ENCODE peak calls at places on chromosome 22, in ten cellular contexts. E is activated CD4-positive, alpha-beta T cell treated with anti-CD3 and anti-CD28 coated beads, Interleukin-2, amount 10 ng/mL, durations not matched to agents 7 days and 5 days; K is EL; L is activated B cell treated with CpG ODN at 0.5 μM for 24 hours; S is GM04504; X is stimulated activated CD4-positive, alpha-beta T cell treated with anti-CD3 and anti-CD28 coated beads, Interleukin-2, amount 100 ng/mL, for 24 hours; R is stomach; U is stimulated activated CD8-positive, alpha-beta memory T cell treated with anti-CD3 and anti-CD28 coated beads, Interleukin-12 subunit alpha, Interleukin-12 subunit beta, amount 100 ng/mL, for 4 hours; Q is activated gamma-delta T cell treated with anti-CD3 and anti-CD28 coated beads, Interleukin-2, amount 50 U/mL, for 16 hours; V is CD4-positive, CD25-positive, alpha-beta regulatory T cell. Z is an unnamed sample.

GRCh38 chr22:27614291-27615007 is 187.1 kb downstream of the MN1 start:
- DNase-seq in S (no peak), X (no peak), L (no peak), U (no peak), R (no peak), V (no peak), E (no peak), Q (no peak), K (no peak), Z (no peak)

GRCh38 chr22:50242406-50242949 is 2.3 kb downstream of the TUBGCP6 start:
- DNase-seq in L (no peak), Q (no peak), R (no peak), X (no peak), U (no peak), V (no peak), E (no peak), S (no peak), K (no peak), Z (no peak)

GRCh38 chr22:50304528-50305392 is 2.7 kb downstream of the PLXNB2 start:
- DNase-seq in E (no peak), S (no peak), X (no peak), R (peak; percentile 88), U (no peak), K (peak; percentile 42), L (no peak), Q (no peak), V (no peak), Z (no peak)

GRCh38 chr22:36363378-36363931 is 24.3 kb downstream of the MYH9 start:
- DNase-seq in E (no peak), V (no peak), X (no peak), L (no peak), R (peak; percentile 65), U (no peak), K (no peak), Q (no peak), S (no peak), Z (no peak)

GRCh38 chr22:35533365-35534029 is 7.1 kb upstream of the RASD2 start:
- DNase-seq in K (no peak), E (no peak), Q (no peak), L (no peak), U (no peak), X (no peak), V (no peak), R (no peak), S (no peak), Z (no peak)

GRCh38 chr22:33510429-33510904 is 409.8 kb downstream of the LARGE1 start:
- DNase-seq in S (no peak), K (no peak), E (no peak), U (no peak), Q (no peak), V (no peak), X (no peak), L (no peak), R (no peak), Z (no peak)

GRCh38 chr22:37016134-37016910 is 2.9 kb downstream of the TST start:
- DNase-seq in U (no peak), V (no peak), R (peak; percentile 76), X (no peak), E (no peak), L (no peak), Q (no peak), K (no peak), S (no peak), Z (no peak)

GRCh38 chr22:27975381-27976013 is 56.4 kb upstream of the PITPNB start:
- DNase-seq in U (no peak), K (no peak), S (no peak), V (no peak), X (no peak), E (no peak), Q (no peak), R (no peak), L (no peak), Z (no peak)

GRCh38 chr22:33274214-33274828 is 216.1 kb upstream of the SYN3 start:
- DNase-seq in Q (no peak), L (peak; percentile 22), S (no peak), V (no peak), R (no peak), U (no peak), K (no peak), E (peak; percentile 16), X (peak; percentile 23), Z (peak; percentile 92)

GRCh38 chr22:49460662-49461371 is 366.9 kb downstream of the BRD1 start:
- DNase-seq in S (no peak), X (no peak), V (no peak), E (no peak), K (no peak), U (no peak), Q (no peak), R (no peak), L (no peak), Z (peak; percentile 84)

GRCh38 chr22:27585141-27585540 is 216.4 kb downstream of the MN1 start:
- DNase-seq in S (no peak), R (no peak), U (no peak), K (no peak), E (no peak), Q (no peak), V (no peak), X (no peak), L (no peak), Z (no peak)

GRCh38 chr22:26462971-26463661 is 20.5 kb downstream of the HPS4 start:
- DNase-seq in U (no peak), X (no peak), L (no peak), S (no peak), K (no peak), R (no peak), E (no peak), V (no peak), Q (no peak), Z (no peak)

GRCh38 chr22:36323182-36323854 is 64.4 kb downstream of the MYH9 start:
- DNase-seq in S (no peak), R (peak; percentile 73), V (no peak), X (no peak), L (no peak), U (no peak), E (no peak), Q (no peak), K (no peak), Z (no peak)

GRCh38 chr22:42649261-42650056 is at the start of gene CYB5R3:
- DNase-seq in K (peak; percentile 86), U (peak; percentile 67), L (peak; percentile 81), V (peak; percentile 73), E (peak; percentile 76), R (peak; percentile 86), X (peak; percentile 88), Q (peak; percentile 55), S (peak; percentile 73), Z (peak; percentile 93)

GRCh38 chr22:48740731-48741405 is 1086.8 kb downstream of the BRD1 start:
- DNase-seq in L (no peak), E (no peak), X (no peak), Q (no peak), U (no peak), R (peak; percentile 17), S (no peak), K (no peak), V (no peak), Z (no peak)

GRCh38 chr22:48742556-48743343 is 1084.9 kb downstream of the BRD1 start:
- DNase-seq in R (peak; percentile 22), Q (no peak), V (no peak), S (no peak), L (no peak), E (no peak), U (no peak), X (no peak), K (no peak), Z (no peak)

GRCh38 chr22:23119492-23120414 is 22.0 kb downstream of the RSPH14 start:
- DNase-seq in V (peak; percentile 33), K (no peak), E (peak; percentile 52), S (no peak), U (peak; percentile 17), L (no peak), Q (no peak), R (no peak), X (peak; percentile 62), Z (peak; percentile 56)

GRCh38 chr22:43893266-43893665 is 1.5 kb upstream of the PNPLA5 start:
- DNase-seq in K (no peak), V (no peak), R (no peak), L (no peak), S (no peak), U (no peak), Q (no peak), E (no peak), X (no peak), Z (no peak)

GRCh38 chr22:25700996-25701815 is 40.8 kb upstream of the MYO18B start:
- DNase-seq in Q (no peak), L (no peak), X (no peak), S (peak; percentile 12), U (no peak), K (no peak), R (no peak), E (no peak), V (no peak), Z (no peak)

GRCh38 chr22:20031732-20032406 is 11.0 kb downstream of the TANGO2 start:
- DNase-seq in K (no peak), U (no peak), S (no peak), V (peak; percentile 42), X (peak; percentile 17), L (peak; percentile 31), E (peak; percentile 30), R (peak; percentile 35), Q (no peak), Z (peak; percentile 84)

GRCh38 chr22:35422936-35423335 is 23.0 kb downstream of the MCM5 start:
- DNase-seq in U (no peak), V (no peak), Q (no peak), X (no peak), S (no peak), E (no peak), L (no peak), K (no peak), R (no peak), Z (no peak)

GRCh38 chr22:45491841-45492240 is 10.8 kb upstream of the FBLN1 start:
- DNase-seq in L (no peak), U (no peak), S (no peak), E (no peak), X (no peak), R (no peak), K (peak; percentile 40), Q (no peak), V (no peak), Z (no peak)

Z was measured in Karpas-422.